ENCODE peak calls at places on chromosomes 6 and 20, in six cellular contexts. V is neural progenitor cell, R is psoas muscle, A is ascending aorta, K is SJCRH30, I is colonic mucosa. B is an unnamed sample. For H3K36me3, the result is how much of the 10 kb centered on the place peaks cover.

GRCh38 chr6:21159465-21159864 is 434.1 kb upstream of the SOX4 start:
- DNase-seq in V (no peak), R (no peak), A (no peak), K (no peak), I (no peak), B (no peak)

GRCh38 chr20:41424025-41424424 is 57.4 kb upstream of the EMILIN3 start:
- DNase-seq in V (no peak), R (no peak), A (no peak), K (no peak), I (no peak), B (no peak)

GRCh38 chr6:73050706-73051105 is 174.6 kb downstream of the KHDC1L start:
- DNase-seq in V (no peak), R (no peak), A (no peak), K (no peak), I (no peak), B (no peak)

GRCh38 chr6:134533991-134534390 is 216.1 kb upstream of the SGK1 start:
- DNase-seq in V (no peak), R (peak), A (no peak), K (no peak), I (no peak), B (no peak)

GRCh38 chr6:21244897-21245470 is 348.6 kb upstream of the SOX4 start:
- DNase-seq in V (no peak), R (no peak), A (no peak), K (no peak), I (no peak), B (no peak)

GRCh38 chr6:53246924-53247323 is 98.3 kb upstream of the GCM1 start:
- DNase-seq in V (no peak), R (no peak), A (no peak), K (no peak), I (no peak), B (no peak)

GRCh38 chr6:93419304-93420162 is at the start of gene EPHA7:
- DNase-seq in V (peak), R (peak), A (peak), K (peak), I (peak), B (peak)

GRCh38 chr20:63027425-63028389 is 20.9 kb upstream of the BHLHE23 start:
- DNase-seq in V (peak), R (no peak), A (no peak), K (no peak), I (no peak), B (no peak)

GRCh38 chr6:558089-558488 is 98.8 kb downstream of the HUS1B start:
- DNase-seq in V (no peak), R (no peak), A (no peak), K (peak), I (no peak), B (no peak)

GRCh38 chr6:79267128-79267527 is 32.6 kb upstream of the HMGN3 start:
- DNase-seq in V (no peak), R (no peak), A (no peak), K (no peak), I (no peak), B (no peak)

GRCh38 chr20:52975024-52975732 is 3.0 kb downstream of the TSHZ2 start:
- DNase-seq in V (no peak), R (no peak), A (no peak), K (no peak), I (no peak), B (no peak)

GRCh38 chr6:113642714-113643442 is 214.3 kb upstream of the MARCKS start:
- DNase-seq in V (no peak), R (no peak), A (no peak), K (peak), I (peak), B (no peak)

GRCh38 chr6:39196648-39197047 is 32.6 kb downstream of the KCNK5 start:
- DNase-seq in V (no peak), R (no peak), A (no peak), K (peak), I (no peak), B (no peak)

DNA sequence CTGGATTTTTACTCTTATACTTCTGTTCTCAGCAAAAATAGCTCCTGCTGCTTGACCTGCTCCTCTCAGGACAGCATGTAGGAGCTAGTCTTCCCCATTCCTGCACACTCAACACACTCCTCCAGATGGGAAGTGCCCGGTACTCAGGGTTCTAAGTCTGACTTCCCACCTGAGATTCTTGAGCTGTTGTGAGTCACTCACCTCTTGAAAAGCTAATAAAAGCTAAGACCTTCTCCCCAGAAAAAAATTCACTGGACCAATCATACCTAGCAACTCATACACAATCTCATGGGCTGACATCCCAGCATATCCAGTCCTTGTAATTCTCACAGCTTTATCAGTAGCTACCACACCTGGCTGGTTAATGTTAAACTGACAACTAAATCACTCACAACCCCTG is 53.5 kb downstream of the TRPC4AP start:
- DNase-seq in V (no peak), R (no peak), A (no peak), K (no peak), I (peak), B (no peak)
- H3K36me3 ChIP-seq in V (under half), R (under half), A (under half), K (under half), I (under half), B (under half)

DNA sequence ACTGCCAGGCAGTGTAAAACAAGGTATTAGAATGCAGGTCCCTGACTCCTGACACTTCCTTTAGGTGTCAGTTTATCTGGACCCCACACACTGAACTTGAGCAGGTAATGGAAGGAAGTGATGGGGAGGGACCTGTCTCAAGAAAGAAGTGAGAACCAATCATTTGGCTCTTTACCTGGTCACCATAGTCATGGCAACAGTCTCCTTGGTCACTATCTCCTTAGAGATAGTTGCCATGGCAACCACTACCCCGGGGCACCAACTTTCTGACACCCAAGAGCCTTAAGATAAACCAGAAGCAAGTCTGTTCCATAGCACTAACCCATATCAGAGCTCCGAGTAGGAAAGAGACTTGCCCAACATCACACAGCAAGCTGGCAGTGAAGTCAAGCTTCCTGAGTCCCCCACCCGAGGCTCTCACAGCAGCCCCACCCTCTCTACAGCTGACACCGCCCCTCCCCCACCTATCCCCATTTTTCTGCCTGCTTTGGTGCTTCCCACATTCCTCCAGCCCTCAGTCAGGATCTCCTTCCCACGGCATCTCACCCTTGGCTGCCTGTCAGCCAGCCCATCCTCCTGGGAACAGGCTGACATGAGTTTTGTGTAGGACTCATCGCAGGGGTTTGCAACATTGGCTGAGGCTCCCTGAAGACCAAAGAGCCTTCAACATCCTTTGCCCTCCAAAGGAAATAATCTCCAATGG is 16.3 kb upstream of the HM13 start:
- DNase-seq in V (no peak), R (peak), A (peak), K (no peak), I (no peak), B (peak)
- H3K36me3 ChIP-seq in V (under half), R (under half), A (under half), K (under half), I (under half), B (under half)

DNA sequence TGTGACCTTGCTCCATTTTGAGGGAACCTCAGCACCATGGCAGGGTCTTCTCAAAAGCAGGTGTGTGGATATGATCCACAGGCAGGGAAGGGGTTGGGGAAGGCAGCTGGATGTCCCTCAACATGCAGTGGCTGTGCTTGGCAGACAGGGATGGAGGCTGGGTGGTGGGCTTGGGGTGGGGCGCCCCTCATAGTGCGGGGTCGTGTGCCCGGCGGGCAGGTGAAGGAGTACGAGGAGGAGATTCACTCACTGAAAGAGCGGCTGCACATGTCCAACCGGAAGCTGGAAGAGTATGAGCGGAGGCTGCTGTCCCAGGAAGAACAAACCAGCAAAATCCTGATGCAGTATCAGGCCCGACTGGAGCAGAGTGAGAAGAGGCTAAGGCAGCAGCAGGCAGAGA is 8.0 kb upstream of the ZBTB9 start:
- DNase-seq in V (no peak), R (no peak), A (no peak), K (no peak), I (no peak), B (no peak)
- H3K36me3 ChIP-seq in V (under half), R (under half), A (under half), K (under half), I (under half), B (under half)

DNA sequence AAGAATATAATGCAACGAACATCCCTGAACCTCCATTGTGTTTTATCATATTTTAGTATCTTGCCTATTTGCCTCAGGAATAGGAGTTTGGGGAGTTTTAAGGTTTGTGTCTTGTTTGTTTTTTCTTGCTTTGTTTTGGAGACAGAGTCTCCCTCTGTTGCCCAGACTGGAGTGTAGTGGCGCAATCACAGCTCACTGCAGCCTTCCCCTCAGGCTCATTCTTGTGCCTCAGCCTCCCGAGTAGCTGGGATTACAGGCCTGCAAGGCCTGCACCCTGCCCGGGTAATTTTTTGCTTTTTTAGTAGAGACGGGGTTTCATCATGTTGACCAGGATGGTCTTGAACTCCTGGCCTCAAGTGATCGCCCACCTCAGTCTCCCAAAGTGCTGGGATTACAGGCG is 63.3 kb upstream of the CARMIL1 start:
- DNase-seq in V (no peak), R (no peak), A (no peak), K (no peak), I (no peak), B (no peak)
- H3K36me3 ChIP-seq in V (under half), R (under half), A (under half), K (under half), I (under half), B (under half)

GRCh38 chr6:33663727-33664449 is 42.8 kb downstream of the ITPR3 start:
- DNase-seq in V (no peak), R (no peak), A (no peak), K (no peak), I (no peak), B (no peak)

GRCh38 chr6:33664506-33665057 is 43.5 kb downstream of the ITPR3 start:
- DNase-seq in V (no peak), R (no peak), A (no peak), K (no peak), I (no peak), B (no peak)

GRCh38 chr6:33661118-33661838 is 40.2 kb downstream of the ITPR3 start:
- DNase-seq in V (no peak), R (no peak), A (no peak), K (no peak), I (no peak), B (no peak)

GRCh38 chr6:33663028-33663427 is 41.9 kb downstream of the ITPR3 start:
- DNase-seq in V (no peak), R (no peak), A (no peak), K (no peak), I (no peak), B (no peak)

DNA sequence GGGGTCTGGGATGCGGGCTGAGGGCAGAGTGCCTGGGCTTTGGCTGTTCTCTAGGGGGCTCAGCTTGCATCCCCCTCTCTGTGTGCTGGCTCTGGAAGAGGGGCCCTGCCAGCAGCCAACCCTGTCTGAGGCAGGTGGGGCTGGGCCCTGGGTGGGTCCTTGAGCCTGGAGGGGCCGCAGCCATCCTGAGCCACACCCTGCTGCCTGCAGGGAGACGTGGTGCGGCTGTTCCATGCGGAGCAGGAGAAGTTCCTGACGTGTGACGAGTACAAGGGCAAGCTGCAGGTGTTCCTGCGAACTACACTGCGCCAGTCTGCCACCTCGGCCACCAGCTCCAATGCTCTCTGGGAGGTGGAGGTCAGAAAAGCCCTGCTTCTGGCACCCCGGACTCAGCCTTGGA is 41.2 kb downstream of the ITPR3 start:
- DNase-seq in V (no peak), R (no peak), A (no peak), K (no peak), I (no peak), B (no peak)
- H3K36me3 ChIP-seq in V (under half), R (under half), A (under half), K (under half), I (under half), B (under half)

DNA sequence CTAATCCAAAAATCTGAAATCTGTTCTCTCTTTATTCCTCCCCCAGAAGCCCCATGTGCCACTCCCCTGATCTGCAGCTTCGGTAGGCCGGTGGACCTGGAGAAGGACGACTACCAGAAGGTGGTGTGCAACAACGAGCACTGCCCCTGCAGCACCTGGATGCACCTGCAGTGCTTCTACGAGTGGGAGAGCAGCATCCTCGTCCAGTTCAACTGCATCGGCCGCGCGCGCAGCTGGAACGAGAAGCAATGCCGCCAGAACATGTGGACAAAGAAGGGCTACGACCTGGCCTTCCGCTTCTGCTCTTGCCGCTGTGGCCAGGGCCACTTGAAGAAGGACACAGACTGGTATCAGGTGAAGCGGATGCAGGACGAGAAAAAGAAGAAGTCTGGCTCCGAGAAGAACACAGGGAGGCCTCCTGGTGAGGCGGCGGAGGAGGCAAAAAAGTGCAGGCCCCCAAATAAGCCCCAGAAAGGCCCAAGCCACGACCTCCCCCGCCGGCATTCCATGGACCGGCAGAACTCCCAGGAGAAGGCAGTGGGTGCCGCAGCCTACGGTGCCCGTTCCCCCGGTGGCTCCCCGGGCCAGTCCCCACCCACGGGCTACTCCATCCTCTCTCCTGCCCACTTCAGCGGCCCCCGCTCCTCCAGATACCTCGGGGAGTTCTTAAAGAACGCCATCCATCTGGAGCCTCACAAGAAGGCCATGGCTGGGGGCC is 31.5 kb downstream of the HECA start:
- DNase-seq in V (no peak), R (no peak), A (no peak), K (no peak), I (no peak), B (no peak)
- H3K36me3 ChIP-seq in V (under half), R (under half), A (under half), K (under half), I (under half), B (under half)

DNA sequence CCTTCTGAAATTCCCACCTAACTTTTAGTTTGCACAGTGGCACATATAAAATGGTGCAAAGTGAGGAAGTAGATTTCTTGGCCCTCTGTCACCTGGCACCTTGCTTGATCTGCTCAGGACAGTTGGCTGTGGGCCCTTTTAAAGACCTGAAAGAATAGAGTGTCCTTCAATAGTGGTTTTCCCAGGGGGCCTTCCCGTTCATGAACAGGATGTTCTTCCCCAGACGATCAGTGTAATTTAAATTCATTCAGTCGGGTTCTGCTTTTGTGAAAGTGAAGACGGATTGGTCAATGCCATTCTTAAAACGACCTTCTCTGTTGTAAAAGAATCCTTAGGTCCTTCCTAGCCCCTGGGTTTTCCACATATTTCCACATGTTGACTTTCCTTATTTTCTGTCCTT is 178.5 kb downstream of the SASH1 start:
- DNase-seq in V (no peak), R (no peak), A (peak), K (no peak), I (no peak), B (no peak)
- H3K36me3 ChIP-seq in V (under half), R (under half), A (under half), K (half or more), I (under half), B (under half)

GRCh38 chr6:25341923-25342619 is 62.9 kb downstream of the CARMIL1 start:
- DNase-seq in V (no peak), R (no peak), A (no peak), K (no peak), I (no peak), B (no peak)

GRCh38 chr6:25346064-25346463 is 66.9 kb downstream of the CARMIL1 start:
- DNase-seq in V (no peak), R (no peak), A (no peak), K (no peak), I (no peak), B (no peak)

GRCh38 chr6:25344827-25345226 is 65.7 kb downstream of the CARMIL1 start:
- DNase-seq in V (no peak), R (no peak), A (no peak), K (no peak), I (no peak), B (no peak)

GRCh38 chr6:25342784-25343183 is 63.6 kb downstream of the CARMIL1 start:
- DNase-seq in V (no peak), R (no peak), A (no peak), K (no peak), I (no peak), B (no peak)

GRCh38 chr6:25343984-25344383 is 64.8 kb downstream of the CARMIL1 start:
- DNase-seq in V (no peak), R (no peak), A (no peak), K (no peak), I (no peak), B (no peak)
- H3K36me3 ChIP-seq in V (under half), R (under half), A (under half), K (under half), I (under half), B (under half)

GRCh38 chr20:9344080-9344920 is 170.1 kb upstream of the LAMP5 start:
- DNase-seq in V (no peak), R (no peak), A (no peak), K (peak), I (no peak), B (no peak)

GRCh38 chr20:9352740-9353139 is 161.7 kb upstream of the LAMP5 start:
- DNase-seq in V (no peak), R (no peak), A (no peak), K (no peak), I (no peak), B (no peak)

GRCh38 chr20:9348746-9349145 is 165.6 kb upstream of the LAMP5 start:
- DNase-seq in V (no peak), R (no peak), A (no peak), K (no peak), I (no peak), B (no peak)

GRCh38 chr20:9349256-9349655 is 165.1 kb upstream of the LAMP5 start:
- DNase-seq in V (no peak), R (no peak), A (no peak), K (no peak), I (no peak), B (no peak)

DNA sequence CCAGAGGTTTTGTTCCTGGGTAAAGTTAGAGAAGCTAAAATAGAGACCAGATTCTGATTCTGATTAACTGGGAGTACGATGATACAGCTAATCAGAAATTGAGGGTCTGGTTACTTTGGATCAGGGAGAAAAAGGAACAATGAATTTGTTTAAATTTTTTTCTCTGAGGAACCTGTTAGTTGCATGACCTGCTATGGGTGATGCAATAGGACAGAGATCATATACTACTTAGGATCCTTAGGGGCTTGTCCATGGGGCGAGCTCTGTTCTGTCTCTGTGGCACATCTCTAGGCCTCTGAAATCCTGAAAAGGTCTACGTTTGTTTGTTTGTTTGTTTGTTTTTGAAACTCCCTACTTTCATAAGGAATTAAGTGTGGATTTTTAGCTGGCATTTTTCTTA is 166.1 kb upstream of the LAMP5 start:
- DNase-seq in V (no peak), R (no peak), A (no peak), K (no peak), I (no peak), B (no peak)
- H3K36me3 ChIP-seq in V (under half), R (under half), A (under half), K (under half), I (under half), B (under half)

DNA sequence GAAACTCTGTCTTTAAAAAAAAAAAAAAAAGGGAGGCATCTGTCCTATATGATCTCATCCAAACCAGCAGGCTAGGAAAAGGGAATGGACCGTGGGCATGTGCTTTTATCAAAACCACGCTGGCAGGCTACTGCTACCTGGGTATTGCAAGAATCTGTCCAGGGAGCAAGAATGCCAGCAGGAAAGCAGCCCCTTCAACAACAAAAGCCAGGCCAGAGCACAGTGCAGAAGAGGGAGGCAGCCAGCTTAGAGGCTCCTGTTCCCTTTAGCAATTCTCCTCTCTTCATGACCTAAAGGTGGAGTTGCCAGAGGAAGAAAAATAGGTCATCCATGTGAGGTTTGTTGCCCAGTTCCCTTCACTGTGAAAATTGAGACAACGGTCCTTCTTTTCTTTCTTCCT is 18.2 kb downstream of the TBC1D20 start:
- DNase-seq in V (no peak), R (no peak), A (no peak), K (no peak), I (no peak), B (no peak)
- H3K36me3 ChIP-seq in V (under half), R (under half), A (under half), K (under half), I (under half), B (under half)

B was measured in heart right ventricle.